ENCODE peak calls at places on chromosomes 2 and 18, in seven cellular contexts. H is NCI-H774, I is NT2/D1, W is left lobe of liver, R is HL-60, C is midbrain, E is GDM1. Z is an unnamed sample.

GRCh38 chr18:48042431-48042830 is 112.0 kb upstream of the SMAD2 start:
- DNase-seq in H (no peak), I (no peak), W (no peak), R (no peak), C (no peak), E (no peak), Z (no peak)

GRCh38 chr2:230569298-230569697 is 143.3 kb upstream of the CAB39 start:
- DNase-seq in H (no peak), I (no peak), W (no peak), R (no peak), C (no peak), E (no peak), Z (no peak)

GRCh38 chr2:74917702-74918619 is 40.5 kb upstream of the POLE4 start:
- DNase-seq in H (no peak), I (no peak), W (no peak), R (no peak), C (no peak), E (no peak), Z (no peak)

GRCh38 chr2:234421-234820 is 29.4 kb downstream of the SH3YL1 start:
- DNase-seq in H (no peak), I (no peak), W (no peak), R (no peak), C (no peak), E (no peak), Z (no peak)

GRCh38 chr2:62423235-62423634 is 82.8 kb downstream of the TMEM17 start:
- DNase-seq in H (no peak), I (no peak), W (no peak), R (no peak), C (no peak), E (no peak), Z (no peak)

GRCh38 chr2:200695178-200695930 is 109.5 kb downstream of the AOX1 start:
- DNase-seq in H (no peak), I (no peak), W (no peak), R (peak), C (no peak), E (peak), Z (no peak)

GRCh38 chr2:11160731-11161455 is 5.6 kb downstream of the SLC66A3 start:
- DNase-seq in H (no peak), I (no peak), W (no peak), R (no peak), C (no peak), E (no peak), Z (no peak)

GRCh38 chr2:20365249-20365817 is 14.7 kb upstream of the PUM2 start:
- DNase-seq in H (no peak), I (no peak), W (no peak), R (no peak), C (no peak), E (no peak), Z (no peak)

GRCh38 chr2:63340443-63340842 is 247.8 kb downstream of the WDPCP start:
- DNase-seq in H (no peak), I (no peak), W (no peak), R (no peak), C (no peak), E (no peak), Z (no peak)

GRCh38 chr2:43340066-43340465 is 113.7 kb upstream of the ZFP36L2 start:
- DNase-seq in H (no peak), I (no peak), W (no peak), R (no peak), C (no peak), E (no peak), Z (no peak)

GRCh38 chr2:43448822-43449110 is 147.1 kb downstream of the THADA start:
- DNase-seq in H (no peak), I (peak), W (no peak), R (no peak), C (no peak), E (no peak), Z (no peak)

GRCh38 chr2:72136349-72136748 is 11.3 kb downstream of the CYP26B1 start:
- DNase-seq in H (no peak), I (no peak), W (no peak), R (no peak), C (peak), E (no peak), Z (no peak)

GRCh38 chr2:147076634-147077033 is 768.2 kb upstream of the ACVR2A start:
- DNase-seq in H (no peak), I (no peak), W (no peak), R (no peak), C (no peak), E (no peak), Z (no peak)

GRCh38 chr2:51918113-51918512 is 886.2 kb upstream of the NRXN1 start:
- DNase-seq in H (no peak), I (no peak), W (no peak), R (no peak), C (no peak), E (no peak), Z (no peak)

GRCh38 chr18:42233908-42234307 is 278.9 kb downstream of the PIK3C3 start:
- DNase-seq in H (no peak), I (no peak), W (no peak), R (no peak), C (no peak), E (no peak), Z (no peak)

GRCh38 chr2:240812721-240813120 is 7.3 kb downstream of the KIF1A start:
- DNase-seq in H (no peak), I (no peak), W (no peak), R (no peak), C (no peak), E (no peak), Z (no peak)

GRCh38 chr18:23990474-23991410 is 23.8 kb upstream of the TTC39C start:
- DNase-seq in H (no peak), I (no peak), W (no peak), R (no peak), C (no peak), E (no peak), Z (no peak)

GRCh38 chr2:26302846-26303245 is 43.1 kb upstream of the SELENOI start:
- DNase-seq in H (no peak), I (no peak), W (no peak), R (no peak), C (no peak), E (no peak), Z (no peak)

GRCh38 chr2:128487650-128488387 is 169.2 kb upstream of the HS6ST1 start:
- DNase-seq in H (no peak), I (no peak), W (no peak), R (no peak), C (no peak), E (no peak), Z (no peak)

GRCh38 chr2:222942556-222942955 is 81.7 kb downstream of the ACSL3 start:
- DNase-seq in H (no peak), I (no peak), W (no peak), R (no peak), C (no peak), E (no peak), Z (no peak)

GRCh38 chr2:154686162-154686561 is 12.3 kb upstream of the KCNJ3 start:
- DNase-seq in H (no peak), I (no peak), W (no peak), R (no peak), C (no peak), E (peak), Z (no peak)

GRCh38 chr18:36786686-36787085 is 42.1 kb downstream of the TPGS2 start:
- DNase-seq in H (no peak), I (no peak), W (peak), R (no peak), C (no peak), E (no peak), Z (no peak)

GRCh38 chr2:186590538-186591441 is 934 bp downstream of the ITGAV start:
- DNase-seq in H (peak), I (no peak), W (no peak), R (peak), C (peak), E (peak), Z (no peak)

GRCh38 chr2:222292738-222293134 is 6.1 kb downstream of the PAX3 start:
- DNase-seq in H (no peak), I (no peak), W (no peak), R (no peak), C (no peak), E (no peak), Z (no peak)

GRCh38 chr2:133576714-133577113 is 8.5 kb upstream of the NCKAP5 start:
- DNase-seq in H (no peak), I (no peak), W (no peak), R (no peak), C (no peak), E (no peak), Z (no peak)

GRCh38 chr18:24231773-24232735 is 93.2 kb downstream of the CABYR start:
- DNase-seq in H (no peak), I (no peak), W (no peak), R (no peak), C (no peak), E (no peak), Z (no peak)

GRCh38 chr18:33755918-33756590 is 178.0 kb downstream of the ASXL3 start:
- DNase-seq in H (peak), I (no peak), W (no peak), R (no peak), C (no peak), E (no peak), Z (no peak)

GRCh38 chr2:69686855-69687254 is 43.3 kb upstream of the AAK1 start:
- DNase-seq in H (no peak), I (no peak), W (no peak), R (no peak), C (no peak), E (no peak), Z (no peak)

GRCh38 chr2:236239276-236240065 is 24.7 kb downstream of the ASB18 start:
- DNase-seq in H (no peak), I (no peak), W (no peak), R (no peak), C (no peak), E (no peak), Z (no peak)

GRCh38 chr2:18067980-18068379 is 189.5 kb downstream of the KCNS3 start:
- DNase-seq in H (no peak), I (no peak), W (no peak), R (no peak), C (no peak), E (no peak), Z (no peak)

Z was measured in activated CD4-positive, CD25-positive, alpha-beta regulatory T cell treated with anti-CD3 and anti-CD28 coated beads, Interleukin-2, amount 50 U/mL, for 16 hours.